ENCODE peak calls at places on chromosomes 1 and 21, in five cellular contexts. One of them, this sample, is unnamed.

GRCh38 chr1:228464487-228464983 is 22.6 kb upstream of the RNF187 start:
- DNase-seq in CD4-positive, alpha-beta memory T cell: peak
- DNase-seq in CD8-positive, alpha-beta memory T cell: peak
- DNase-seq in colonic mucosa: peak
- DNase-seq in AG10803: peak
- DNase-seq in this sample: peak

GRCh38 chr1:47875831-47876586 is 121.2 kb downstream of the TRABD2B start:
- DNase-seq in colonic mucosa: no peak
- DNase-seq in AG10803: no peak
- DNase-seq in CD4-positive, alpha-beta memory T cell: no peak
- DNase-seq in CD8-positive, alpha-beta memory T cell: no peak
- DNase-seq in this sample: no peak

GRCh38 chr21:42787613-42788012 is 91.7 kb downstream of the WDR4 start:
- DNase-seq in AG10803: no peak
- DNase-seq in CD8-positive, alpha-beta memory T cell: no peak
- DNase-seq in colonic mucosa: no peak
- DNase-seq in CD4-positive, alpha-beta memory T cell: no peak
- DNase-seq in this sample: no peak

GRCh38 chr1:22491995-22492726 is 40.5 kb downstream of the ZBTB40 start:
- DNase-seq in CD8-positive, alpha-beta memory T cell: no peak
- DNase-seq in colonic mucosa: no peak
- DNase-seq in AG10803: no peak
- DNase-seq in CD4-positive, alpha-beta memory T cell: no peak
- DNase-seq in this sample: no peak

GRCh38 chr1:177547200-177547599 is 376.4 kb downstream of the BRINP2 start:
- DNase-seq in AG10803: no peak
- DNase-seq in CD8-positive, alpha-beta memory T cell: no peak
- DNase-seq in CD4-positive, alpha-beta memory T cell: no peak
- DNase-seq in colonic mucosa: no peak
- DNase-seq in this sample: no peak

GRCh38 chr1:47707887-47708535 is 270.2 kb downstream of the FOXD2 start:
- DNase-seq in colonic mucosa: peak
- DNase-seq in AG10803: no peak
- DNase-seq in CD4-positive, alpha-beta memory T cell: no peak
- DNase-seq in CD8-positive, alpha-beta memory T cell: no peak
- DNase-seq in this sample: no peak

GRCh38 chr21:21003701-21004100 is 5.5 kb downstream of the NCAM2 start:
- DNase-seq in colonic mucosa: no peak
- DNase-seq in CD8-positive, alpha-beta memory T cell: no peak
- DNase-seq in CD4-positive, alpha-beta memory T cell: no peak
- DNase-seq in AG10803: peak
- DNase-seq in this sample: peak

GRCh38 chr1:216290074-216290473 is 133.2 kb downstream of the USH2A start:
- DNase-seq in colonic mucosa: no peak
- DNase-seq in CD8-positive, alpha-beta memory T cell: no peak
- DNase-seq in AG10803: no peak
- DNase-seq in CD4-positive, alpha-beta memory T cell: no peak
- DNase-seq in this sample: no peak

GRCh38 chr21:17598437-17598836 is 14.3 kb downstream of the BTG3 start:
- DNase-seq in CD4-positive, alpha-beta memory T cell: no peak
- DNase-seq in colonic mucosa: no peak
- DNase-seq in AG10803: no peak
- DNase-seq in CD8-positive, alpha-beta memory T cell: no peak
- DNase-seq in this sample: no peak

GRCh38 chr1:69213644-69214043 is 354.1 kb upstream of the LRRC7 start:
- DNase-seq in colonic mucosa: no peak
- DNase-seq in CD8-positive, alpha-beta memory T cell: no peak
- DNase-seq in CD4-positive, alpha-beta memory T cell: no peak
- DNase-seq in AG10803: no peak
- DNase-seq in this sample: no peak

GRCh38 chr1:16618719-16619118 is 5.4 kb upstream of the NBPF1 start:
- DNase-seq in CD8-positive, alpha-beta memory T cell: peak
- DNase-seq in colonic mucosa: peak
- DNase-seq in CD4-positive, alpha-beta memory T cell: no peak
- DNase-seq in AG10803: no peak
- DNase-seq in this sample: no peak

GRCh38 chr1:41773144-41773571 is 145.6 kb downstream of the HIVEP3 start:
- DNase-seq in CD8-positive, alpha-beta memory T cell: no peak
- DNase-seq in CD4-positive, alpha-beta memory T cell: no peak
- DNase-seq in AG10803: peak
- DNase-seq in colonic mucosa: no peak
- DNase-seq in this sample: no peak

GRCh38 chr1:6507037-6507428 is 15.6 kb upstream of the PLEKHG5 start:
- DNase-seq in colonic mucosa: no peak
- DNase-seq in CD4-positive, alpha-beta memory T cell: no peak
- DNase-seq in CD8-positive, alpha-beta memory T cell: no peak
- DNase-seq in AG10803: no peak
- DNase-seq in this sample: no peak

GRCh38 chr1:202639500-202639899 is 70.8 kb downstream of the SYT2 start:
- DNase-seq in AG10803: peak
- DNase-seq in colonic mucosa: no peak
- DNase-seq in CD4-positive, alpha-beta memory T cell: no peak
- DNase-seq in CD8-positive, alpha-beta memory T cell: no peak
- DNase-seq in this sample: no peak

GRCh38 chr1:54883349-54884102 is 3.5 kb downstream of the DHCR24 start:
- DNase-seq in CD8-positive, alpha-beta memory T cell: no peak
- DNase-seq in AG10803: peak
- DNase-seq in CD4-positive, alpha-beta memory T cell: no peak
- DNase-seq in colonic mucosa: no peak
- DNase-seq in this sample: no peak

GRCh38 chr1:58814251-58815068 is 30.6 kb upstream of the JUN start:
- DNase-seq in CD8-positive, alpha-beta memory T cell: no peak
- DNase-seq in AG10803: no peak
- DNase-seq in colonic mucosa: peak
- DNase-seq in CD4-positive, alpha-beta memory T cell: no peak
- DNase-seq in this sample: no peak

GRCh38 chr1:217274416-217274815 is 356.5 kb downstream of the GPATCH2 start:
- DNase-seq in AG10803: peak
- DNase-seq in CD4-positive, alpha-beta memory T cell: no peak
- DNase-seq in colonic mucosa: no peak
- DNase-seq in CD8-positive, alpha-beta memory T cell: no peak
- DNase-seq in this sample: no peak

GRCh38 chr1:87024936-87025537 is 110.6 kb downstream of the HS2ST1 start:
- DNase-seq in CD8-positive, alpha-beta memory T cell: no peak
- DNase-seq in colonic mucosa: no peak
- DNase-seq in CD4-positive, alpha-beta memory T cell: no peak
- DNase-seq in AG10803: peak
- DNase-seq in this sample: peak

GRCh38 chr1:158496379-158496778 is 24.4 kb downstream of the OR10R2 start:
- DNase-seq in CD4-positive, alpha-beta memory T cell: no peak
- DNase-seq in CD8-positive, alpha-beta memory T cell: no peak
- DNase-seq in colonic mucosa: no peak
- DNase-seq in AG10803: no peak
- DNase-seq in this sample: peak

GRCh38 chr1:229869687-229870086 is 197.4 kb upstream of the GALNT2 start:
- DNase-seq in CD4-positive, alpha-beta memory T cell: no peak
- DNase-seq in CD8-positive, alpha-beta memory T cell: no peak
- DNase-seq in colonic mucosa: no peak
- DNase-seq in AG10803: no peak
- DNase-seq in this sample: no peak

GRCh38 chr21:43881283-43881682 is 16.3 kb downstream of the AGPAT3 start:
- DNase-seq in colonic mucosa: no peak
- DNase-seq in AG10803: no peak
- DNase-seq in CD4-positive, alpha-beta memory T cell: no peak
- DNase-seq in CD8-positive, alpha-beta memory T cell: no peak
- DNase-seq in this sample: no peak

GRCh38 chr1:31374511-31375196 is 1.8 kb upstream of the FABP3 start:
- DNase-seq in AG10803: peak
- DNase-seq in CD8-positive, alpha-beta memory T cell: no peak
- DNase-seq in CD4-positive, alpha-beta memory T cell: no peak
- DNase-seq in colonic mucosa: no peak
- DNase-seq in this sample: no peak

GRCh38 chr1:31372051-31372450 is 825 bp downstream of the FABP3 start:
- DNase-seq in colonic mucosa: no peak
- DNase-seq in CD8-positive, alpha-beta memory T cell: no peak
- DNase-seq in CD4-positive, alpha-beta memory T cell: no peak
- DNase-seq in AG10803: no peak
- DNase-seq in this sample: no peak

GRCh38 chr1:31372961-31373896 is at the start of gene FABP3:
- DNase-seq in colonic mucosa: peak
- DNase-seq in CD8-positive, alpha-beta memory T cell: no peak
- DNase-seq in AG10803: peak
- DNase-seq in CD4-positive, alpha-beta memory T cell: no peak
- DNase-seq in this sample: no peak

GRCh38 chr1:31371560-31371959 is 1.3 kb downstream of the FABP3 start:
- DNase-seq in colonic mucosa: peak
- DNase-seq in CD8-positive, alpha-beta memory T cell: no peak
- DNase-seq in AG10803: no peak
- DNase-seq in CD4-positive, alpha-beta memory T cell: no peak
- DNase-seq in this sample: no peak

DNA sequence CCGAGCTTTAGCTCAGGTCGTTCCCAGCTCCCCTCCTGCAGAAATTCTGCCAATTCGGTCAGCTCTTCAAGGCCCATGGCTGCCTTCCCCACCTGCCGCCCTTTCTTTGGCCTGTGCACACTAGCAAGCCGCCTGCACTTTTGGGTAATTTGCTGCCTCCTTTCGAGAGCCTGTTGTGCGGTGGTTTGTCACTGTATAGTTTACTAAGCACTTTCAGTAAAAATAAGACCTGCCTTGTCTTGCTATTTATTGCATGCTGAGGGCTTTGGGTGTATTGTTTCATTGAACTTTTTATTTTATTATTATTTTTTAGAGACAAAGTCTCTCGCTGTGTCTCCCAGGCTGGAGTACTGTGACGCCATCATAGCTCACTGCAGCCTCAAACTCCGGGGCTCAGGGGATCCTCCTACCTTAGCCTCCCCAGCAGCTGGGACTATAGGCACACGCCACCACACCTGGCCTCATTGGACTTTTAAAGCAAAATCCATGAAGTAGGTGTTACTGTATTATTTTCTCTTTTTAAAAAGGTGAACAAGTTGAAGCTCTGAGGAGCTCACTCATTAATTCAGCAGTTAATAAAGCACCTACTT is 1.1 kb upstream of the FABP3 start:
- DNase-seq in colonic mucosa: no peak
- DNase-seq in CD4-positive, alpha-beta memory T cell: no peak
- DNase-seq in CD8-positive, alpha-beta memory T cell: no peak
- DNase-seq in AG10803: no peak
- DNase-seq in this sample: no peak
- H3K4me3 ChIP-seq in colonic mucosa: peak
- H3K4me3 ChIP-seq in CD4-positive, alpha-beta memory T cell: no peak
- H3K4me3 ChIP-seq in CD8-positive, alpha-beta memory T cell: peak
- H3K4me3 ChIP-seq in AG10803: peak
- H3K4me3 ChIP-seq in this sample: no peak

GRCh38 chr1:23533288-23534130 is 2.5 kb upstream of the E2F2 start:
- DNase-seq in colonic mucosa: no peak
- DNase-seq in CD8-positive, alpha-beta memory T cell: no peak
- DNase-seq in AG10803: peak
- DNase-seq in CD4-positive, alpha-beta memory T cell: no peak
- DNase-seq in this sample: no peak

GRCh38 chr1:23530089-23530749 is 814 bp downstream of the E2F2 start:
- DNase-seq in AG10803: no peak
- DNase-seq in colonic mucosa: no peak
- DNase-seq in CD4-positive, alpha-beta memory T cell: no peak
- DNase-seq in CD8-positive, alpha-beta memory T cell: no peak
- DNase-seq in this sample: no peak

GRCh38 chr1:23529146-23530088 is 1.6 kb downstream of the E2F2 start:
- DNase-seq in CD4-positive, alpha-beta memory T cell: no peak
- DNase-seq in AG10803: no peak
- DNase-seq in CD8-positive, alpha-beta memory T cell: no peak
- DNase-seq in colonic mucosa: peak
- DNase-seq in this sample: no peak

GRCh38 chr1:23530750-23531651 is at the start of gene E2F2:
- DNase-seq in CD8-positive, alpha-beta memory T cell: peak
- DNase-seq in CD4-positive, alpha-beta memory T cell: peak
- DNase-seq in AG10803: peak
- DNase-seq in colonic mucosa: peak
- DNase-seq in this sample: peak

DNA sequence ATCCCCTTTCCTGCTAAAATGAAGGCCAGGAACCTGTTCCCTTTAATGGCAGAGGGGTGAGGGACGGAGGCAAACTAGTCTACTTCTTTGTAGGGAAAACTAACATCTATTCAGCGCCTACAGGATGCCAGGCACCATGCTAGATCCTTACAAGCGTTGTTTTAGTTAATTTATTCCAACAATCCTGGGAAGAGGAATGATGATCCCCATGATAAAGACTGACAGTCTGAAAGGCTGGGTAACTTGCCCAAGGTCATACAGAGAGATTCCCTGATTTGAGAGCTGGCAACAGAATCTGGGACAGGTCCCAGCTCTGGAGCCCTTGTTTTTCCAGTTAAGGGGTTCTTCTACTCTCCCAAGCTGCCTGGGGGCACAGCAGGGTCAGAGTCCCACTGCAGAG is 662 bp upstream of the E2F2 start:
- DNase-seq in CD4-positive, alpha-beta memory T cell: no peak
- DNase-seq in AG10803: no peak
- DNase-seq in CD8-positive, alpha-beta memory T cell: no peak
- DNase-seq in colonic mucosa: no peak
- DNase-seq in this sample: no peak
- H3K4me3 ChIP-seq in CD4-positive, alpha-beta memory T cell: peak
- H3K4me3 ChIP-seq in AG10803: peak
- H3K4me3 ChIP-seq in CD8-positive, alpha-beta memory T cell: peak
- H3K4me3 ChIP-seq in colonic mucosa: no peak
- H3K4me3 ChIP-seq in this sample: peak

GRCh38 chr1:209769171-209769904 is 13.5 kb downstream of the TRAF3IP3 start:
- DNase-seq in colonic mucosa: peak
- DNase-seq in CD4-positive, alpha-beta memory T cell: peak
- DNase-seq in AG10803: peak
- DNase-seq in CD8-positive, alpha-beta memory T cell: peak
- DNase-seq in this sample: peak

GRCh38 chr1:209767706-209768105 is 11.9 kb downstream of the TRAF3IP3 start:
- DNase-seq in colonic mucosa: no peak
- DNase-seq in AG10803: no peak
- DNase-seq in CD4-positive, alpha-beta memory T cell: no peak
- DNase-seq in CD8-positive, alpha-beta memory T cell: no peak
- DNase-seq in this sample: peak

GRCh38 chr1:209766051-209766450 is 10.2 kb downstream of the TRAF3IP3 start:
- DNase-seq in CD4-positive, alpha-beta memory T cell: no peak
- DNase-seq in CD8-positive, alpha-beta memory T cell: no peak
- DNase-seq in colonic mucosa: no peak
- DNase-seq in AG10803: no peak
- DNase-seq in this sample: no peak

GRCh38 chr1:209768354-209768774 is 12.5 kb downstream of the TRAF3IP3 start:
- DNase-seq in CD4-positive, alpha-beta memory T cell: peak
- DNase-seq in colonic mucosa: peak
- DNase-seq in CD8-positive, alpha-beta memory T cell: peak
- DNase-seq in AG10803: no peak
- DNase-seq in this sample: peak

DNA sequence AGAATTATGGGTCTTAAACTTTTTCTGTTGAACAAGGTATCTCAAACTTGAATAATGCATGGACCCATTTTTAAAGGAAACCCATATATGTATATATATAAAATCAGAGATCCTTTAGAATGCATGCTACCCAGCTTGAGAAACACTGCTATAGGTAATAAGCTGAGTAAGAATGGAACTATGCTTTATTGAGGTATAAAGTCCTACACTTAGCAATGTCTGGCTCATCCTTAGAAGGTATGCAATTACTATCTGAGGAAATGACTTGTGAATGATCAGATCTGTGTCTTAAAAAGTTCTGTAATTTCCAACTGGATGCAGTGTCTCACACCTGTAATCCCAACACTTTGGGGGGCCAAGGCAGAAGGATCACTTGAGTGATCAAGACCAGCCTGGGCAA is 11.3 kb downstream of the TRAF3IP3 start:
- DNase-seq in colonic mucosa: no peak
- DNase-seq in CD4-positive, alpha-beta memory T cell: no peak
- DNase-seq in CD8-positive, alpha-beta memory T cell: no peak
- DNase-seq in AG10803: no peak
- DNase-seq in this sample: no peak
- H3K4me3 ChIP-seq in colonic mucosa: no peak
- H3K4me3 ChIP-seq in CD4-positive, alpha-beta memory T cell: peak
- H3K4me3 ChIP-seq in CD8-positive, alpha-beta memory T cell: peak
- H3K4me3 ChIP-seq in AG10803: no peak
- H3K4me3 ChIP-seq in this sample: no peak

GRCh38 chr1:43890815-43891214 is 42.8 kb upstream of the ARTN start:
- DNase-seq in AG10803: no peak
- DNase-seq in CD8-positive, alpha-beta memory T cell: no peak
- DNase-seq in colonic mucosa: no peak
- DNase-seq in CD4-positive, alpha-beta memory T cell: no peak
- DNase-seq in this sample: no peak
- H3K4me3 ChIP-seq in AG10803: no peak
- H3K4me3 ChIP-seq in CD8-positive, alpha-beta memory T cell: no peak
- H3K4me3 ChIP-seq in colonic mucosa: no peak
- H3K4me3 ChIP-seq in CD4-positive, alpha-beta memory T cell: no peak
- H3K4me3 ChIP-seq in this sample: no peak